ENCODE peak calls at places on chromosomes 11 and 22, in six cellular contexts. P, Q, H, D, S and G are unnamed samples.

GRCh38 chr11:117143390-117143789 is 697 bp upstream of the PAFAH1B2 start:
- DNase-seq in P (peak; percentile 20), Q (no peak), H (peak; percentile 55), D (peak; percentile 43), S (peak; percentile 61), G (no peak)

GRCh38 chr22:19996694-19997384 is 19.8 kb downstream of the ARVCF start:
- DNase-seq in P (no peak), Q (no peak), H (no peak), D (no peak), S (no peak), G (no peak)

GRCh38 chr11:75369846-75370245 is 18.4 kb upstream of the ARRB1 start:
- DNase-seq in P (no peak), Q (no peak), H (no peak), D (no peak), S (no peak), G (no peak)

GRCh38 chr11:101010899-101011298 is 118.7 kb downstream of the PGR start:
- DNase-seq in P (no peak), Q (no peak), H (no peak), D (no peak), S (no peak), G (no peak)

GRCh38 chr11:111957663-111958415 is 20.7 kb downstream of the DIXDC1 start:
- DNase-seq in P (no peak), Q (no peak), H (no peak), D (no peak), S (no peak), G (no peak)

GRCh38 chr11:84747871-84748270 is 879.3 kb downstream of the DLG2 start:
- DNase-seq in P (no peak), Q (no peak), H (peak; percentile 78), D (no peak), S (no peak), G (no peak)

GRCh38 chr11:9565822-9566560 is 7.5 kb upstream of the WEE1 start:
- DNase-seq in P (peak; percentile 100), Q (peak; percentile 100), H (no peak), D (peak; percentile 99), S (no peak), G (peak; percentile 100)

GRCh38 chr11:46930089-46930488 is 6.5 kb upstream of the CSTPP1 start:
- DNase-seq in P (no peak), Q (no peak), H (no peak), D (peak; percentile 91), S (no peak), G (peak; percentile 77)

GRCh38 chr11:68803766-68804165 is 38.0 kb downstream of the CPT1A start:
- DNase-seq in P (no peak), Q (no peak), H (no peak), D (no peak), S (no peak), G (no peak)

GRCh38 chr22:19747574-19747973 is 13.0 kb upstream of the TBX1 start:
- DNase-seq in P (no peak), Q (no peak), H (no peak), D (no peak), S (no peak), G (no peak)

GRCh38 chr11:17989306-17989705 is 23.5 kb downstream of the SERGEF start:
- DNase-seq in P (no peak), Q (no peak), H (no peak), D (no peak), S (no peak), G (no peak)

GRCh38 chr11:69992943-69993694 is 85.0 kb upstream of the ANO1 start:
- DNase-seq in P (no peak), Q (no peak), H (no peak), D (no peak), S (no peak), G (no peak)

GRCh38 chr22:39421691-39422090 is 22.1 kb downstream of the TAB1 start:
- DNase-seq in P (no peak), Q (no peak), H (no peak), D (no peak), S (no peak), G (no peak)

GRCh38 chr11:119523801-119524200 is 100.8 kb upstream of the THY1 start:
- DNase-seq in P (no peak), Q (no peak), H (no peak), D (no peak), S (no peak), G (no peak)

GRCh38 chr11:57316017-57316416 is 8.7 kb downstream of the TNKS1BP1 start:
- DNase-seq in P (no peak), Q (no peak), H (no peak), D (no peak), S (no peak), G (no peak)

GRCh38 chr11:61007383-61007970 is 36.0 kb downstream of the CD6 start:
- DNase-seq in P (no peak), Q (no peak), H (no peak), D (no peak), S (no peak), G (no peak)

GRCh38 chr11:12088047-12088481 is 22.3 kb upstream of the MICAL2 start:
- DNase-seq in P (no peak), Q (peak; percentile 43), H (no peak), D (peak; percentile 82), S (no peak), G (no peak)

GRCh38 chr11:61509058-61510029 is 795 bp downstream of the LRRC10B start:
- DNase-seq in P (peak; percentile 21), Q (peak; percentile 18), H (no peak), D (peak; percentile 90), S (peak; percentile 76), G (peak; percentile 38)

GRCh38 chr11:45964911-45965389 is 42.5 kb downstream of the LARGE2 start:
- DNase-seq in P (no peak), Q (peak; percentile 40), H (peak; percentile 71), D (peak; percentile 75), S (no peak), G (peak; percentile 19)

GRCh38 chr11:18608373-18608772 is 8.8 kb downstream of the MISFA start:
- DNase-seq in P (no peak), Q (no peak), H (no peak), D (no peak), S (no peak), G (no peak)

GRCh38 chr22:43853328-43853931 is 8.9 kb downstream of the SULT4A1 start:
- DNase-seq in P (no peak), Q (no peak), H (no peak), D (no peak), S (no peak), G (no peak)

GRCh38 chr22:49305966-49306631 is 521.6 kb downstream of the BRD1 start:
- DNase-seq in P (no peak), Q (no peak), H (no peak), D (no peak), S (no peak), G (no peak)

GRCh38 chr11:114019574-114019973 is 39.9 kb upstream of the ZBTB16 start:
- DNase-seq in P (no peak), Q (no peak), H (no peak), D (no peak), S (no peak), G (no peak)

GRCh38 chr11:93861808-93862207 is 11.4 kb upstream of the VSTM5 start:
- DNase-seq in P (no peak), Q (no peak), H (peak; percentile 24), D (no peak), S (no peak), G (no peak)

GRCh38 chr22:35782504-35782903 is 64.8 kb downstream of the APOL5 start:
- DNase-seq in P (no peak), Q (no peak), H (no peak), D (no peak), S (no peak), G (no peak)

GRCh38 chr11:8905528-8906165 is 5.3 kb upstream of the AKIP1 start:
- DNase-seq in P (peak; percentile 61), Q (peak; percentile 67), H (no peak), D (peak; percentile 56), S (no peak), G (no peak)

GRCh38 chr11:134951305-134951700 is 539.3 kb upstream of the B3GAT1 start:
- DNase-seq in P (peak; percentile 59), Q (peak; percentile 32), H (no peak), D (no peak), S (no peak), G (no peak)

GRCh38 chr11:9203715-9204311 is 61.3 kb downstream of the DENND5A start:
- DNase-seq in P (no peak), Q (no peak), H (peak; percentile 54), D (peak; percentile 14), S (no peak), G (no peak)

GRCh38 chr22:44098021-44098739 is 74.1 kb downstream of the PARVB start:
- DNase-seq in P (no peak), Q (no peak), H (no peak), D (no peak), S (no peak), G (no peak)

GRCh38 chr11:114281388-114281956 is 14.7 kb upstream of the NNMT start:
- DNase-seq in P (no peak), Q (no peak), H (no peak), D (no peak), S (no peak), G (no peak)

GRCh38 chr11:12689029-12689755 is 15.0 kb downstream of the TEAD1 start:
- DNase-seq in P (no peak), Q (no peak), H (no peak), D (no peak), S (no peak), G (no peak)

GRCh38 chr11:116294630-116295029 is 478.2 kb downstream of the BUD13 start:
- DNase-seq in P (no peak), Q (no peak), H (no peak), D (peak; percentile 10), S (no peak), G (no peak)

GRCh38 chr11:65606876-65607613 is 7.0 kb downstream of the MAP3K11 start:
- DNase-seq in P (peak; percentile 84), Q (peak; percentile 55), H (peak; percentile 21), D (peak; percentile 70), S (peak; percentile 94), G (peak; percentile 88)
- H3K4me3 ChIP-seq in P (peak overlapping the region; percentile 35), Q (no peak overlapping the region), H (no peak overlapping the region), D (no peak overlapping the region), S (peak overlapping the region; percentile 38), G (peak overlapping the region; percentile 25)

GRCh38 chr11:3856856-3857553 is 1.5 kb downstream of the STIM1 start:
- DNase-seq in P (no peak), Q (no peak), H (no peak), D (no peak), S (no peak), G (no peak)
- H3K4me3 ChIP-seq in P (peak overlapping the region; percentile 85), Q (peak overlapping the region; percentile 57), H (peak overlapping the region; percentile 81), D (peak overlapping the region; percentile 98), S (peak overlapping the region; percentile 92), G (peak overlapping the region; percentile 88)

GRCh38 chr22:29480512-29481264 is 670 bp downstream of the NEFH start:
- DNase-seq in P (peak; percentile 35), Q (no peak), H (no peak), D (no peak), S (peak; percentile 59), G (no peak)
- H3K4me3 ChIP-seq in P (peak overlapping the region; percentile 48), Q (no peak overlapping the region), H (no peak overlapping the region), D (no peak overlapping the region), S (peak overlapping the region; percentile 29), G (peak overlapping the region; percentile 6)

DNA sequence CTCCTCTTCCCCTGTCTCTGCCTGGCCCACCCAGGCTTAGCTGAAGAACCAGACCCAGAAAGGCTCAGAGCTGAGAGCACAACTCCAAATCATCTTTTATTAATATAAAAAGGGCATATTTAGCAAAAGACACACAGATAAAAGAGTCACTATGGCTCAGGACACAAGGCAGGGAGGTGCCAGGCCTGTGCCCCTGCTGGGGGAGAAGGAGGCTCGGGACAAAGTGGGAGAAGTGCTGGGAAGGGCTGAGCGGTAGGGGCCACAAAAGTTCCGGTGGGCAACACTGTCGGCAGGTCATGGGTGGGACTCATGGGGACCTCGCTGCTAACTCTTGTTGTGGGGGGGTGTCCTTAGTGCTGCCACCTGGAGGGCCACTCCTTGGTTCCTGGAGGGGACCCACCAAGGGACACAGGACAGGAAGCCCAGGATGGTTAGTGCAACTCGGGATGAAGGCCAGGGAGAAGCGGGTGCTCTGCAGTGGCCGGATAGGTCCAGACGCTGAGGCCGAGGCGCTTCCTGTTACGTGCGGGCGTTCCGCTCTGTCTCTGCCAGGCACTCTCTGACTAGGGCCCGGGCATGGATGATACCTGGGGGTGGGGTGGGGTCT is 1.4 kb upstream of the PITPNM1 start:
- DNase-seq in P (no peak), Q (no peak), H (peak; percentile 47), D (no peak), S (no peak), G (no peak)
- H3K4me3 ChIP-seq in P (no peak overlapping the region), Q (no peak overlapping the region), H (peak overlapping the region; percentile 88), D (peak overlapping the region; percentile 68), S (peak overlapping the region; percentile 74), G (no peak overlapping the region)